ENCODE peak calls at places on chromosomes 7 and 10, in eight cellular contexts. Y is activated gamma-delta T cell treated with Interleukin-2 at 50 U/mL for 16 hours; O is BE2C; F is Calu3; Z is midbrain; L is stimulated activated CD4-positive, alpha-beta T cell treated with anti-CD3 and anti-CD28 coated beads, Interleukin-2, amount 100 ng/mL, for 48 hours; E is activated effector memory CD4-positive, alpha-beta T cell treated with Interleukin-2 at 50 U/mL for 16 hours; K is frontal cortex. Q is an unnamed sample.

GRCh38 chr7:130419652-130420051 is 21.2 kb downstream of the CEP41 start:
- DNase-seq in Y (no peak), O (no peak), F (no peak), Z (no peak), L (no peak), E (no peak), K (no peak), Q (no peak)

GRCh38 chr10:22736134-22736533 is 21.8 kb upstream of the PIP4K2A start:
- DNase-seq in Y (no peak), O (no peak), F (no peak), Z (no peak), L (no peak), E (no peak), K (no peak), Q (no peak)

GRCh38 chr7:106752345-106752744 is 91.4 kb upstream of the CCDC71L start:
- DNase-seq in Y (no peak), O (no peak), F (no peak), Z (no peak), L (no peak), E (no peak), K (no peak), Q (no peak)

GRCh38 chr7:155752756-155753445 is 59.4 kb downstream of the SHH start:
- DNase-seq in Y (no peak), O (no peak), F (no peak), Z (no peak), L (no peak), E (no peak), K (no peak), Q (no peak)

GRCh38 chr7:96449094-96449493 is 127.2 kb upstream of the SLC25A13 start:
- DNase-seq in Y (no peak), O (peak; percentile 52), F (no peak), Z (no peak), L (no peak), E (no peak), K (no peak), Q (no peak)

GRCh38 chr7:113015038-113015645 is 71.5 kb downstream of the GPR85 start:
- DNase-seq in Y (no peak), O (no peak), F (peak; percentile 3), Z (no peak), L (no peak), E (no peak), K (peak; percentile 18), Q (no peak)

GRCh38 chr7:16646427-16647081 is 573 bp downstream of the BZW2 start:
- DNase-seq in Y (peak; percentile 4), O (peak; percentile 33), F (peak; percentile 38), Z (no peak), L (no peak), E (no peak), K (no peak), Q (no peak)

GRCh38 chr10:30742471-30742870 is 112.9 kb upstream of the LYZL2 start:
- DNase-seq in Y (no peak), O (no peak), F (no peak), Z (no peak), L (no peak), E (no peak), K (no peak), Q (no peak)

GRCh38 chr7:129933627-129934026 is 19.1 kb downstream of the UBE2H start:
- DNase-seq in Y (no peak), O (no peak), F (no peak), Z (no peak), L (no peak), E (no peak), K (no peak), Q (no peak)

GRCh38 chr7:26436996-26437547 is 145.4 kb downstream of the SNX10 start:
- DNase-seq in Y (no peak), O (no peak), F (no peak), Z (no peak), L (no peak), E (no peak), K (no peak), Q (no peak)

GRCh38 chr10:909831-910230 is 21.7 kb downstream of the LARP4B start:
- DNase-seq in Y (no peak), O (no peak), F (no peak), Z (no peak), L (no peak), E (no peak), K (no peak), Q (no peak)

GRCh38 chr7:19177269-19177668 is 32.0 kb upstream of the FERD3L start:
- DNase-seq in Y (no peak), O (no peak), F (no peak), Z (no peak), L (no peak), E (no peak), K (no peak), Q (no peak)